ENCODE peak calls at places on chromosomes 2 and 18, in seven cellular contexts. V, R, A, C, L, O and Z are unnamed samples.

GRCh38 chr2:137096693-137097092 is 331.3 kb downstream of the THSD7B start:
- DNase-seq in V (no peak), R (no peak), A (no peak), C (no peak), L (no peak), O (no peak), Z (no peak)

GRCh38 chr2:202135111-202135874 is 62.2 kb downstream of the KIAA2012 start:
- DNase-seq in V (no peak), R (no peak), A (peak), C (no peak), L (peak), O (no peak), Z (no peak)

GRCh38 chr2:218788529-218789237 is 6.7 kb downstream of the CYP27A1 start:
- DNase-seq in V (no peak), R (no peak), A (no peak), C (no peak), L (no peak), O (no peak), Z (no peak)

GRCh38 chr18:23752796-23753195 is 63.5 kb downstream of the LAMA3 start:
- DNase-seq in V (no peak), R (no peak), A (no peak), C (no peak), L (no peak), O (no peak), Z (no peak)

GRCh38 chr2:203824057-203824456 is 43.5 kb upstream of the CTLA4 start:
- DNase-seq in V (no peak), R (peak), A (no peak), C (no peak), L (no peak), O (no peak), Z (no peak)

GRCh38 chr2:171923206-171923605 is 945 bp downstream of the HAT1 start:
- DNase-seq in V (no peak), R (no peak), A (no peak), C (peak), L (peak), O (peak), Z (no peak)

GRCh38 chr2:38622210-38622609 is 19.5 kb upstream of the HNRNPLL start:
- DNase-seq in V (no peak), R (no peak), A (no peak), C (peak), L (no peak), O (peak), Z (no peak)

GRCh38 chr18:24539866-24540604 is 79.6 kb downstream of the HRH4 start:
- DNase-seq in V (no peak), R (no peak), A (no peak), C (no peak), L (no peak), O (no peak), Z (no peak)

GRCh38 chr2:149858916-149859634 is 271.5 kb upstream of the MMADHC start:
- DNase-seq in V (no peak), R (no peak), A (no peak), C (peak), L (peak), O (peak), Z (no peak)

GRCh38 chr18:6731197-6731596 is 1.7 kb downstream of the ARHGAP28 start:
- DNase-seq in V (no peak), R (no peak), A (no peak), C (no peak), L (peak), O (no peak), Z (no peak)

GRCh38 chr2:143431316-143431715 is 302.1 kb downstream of the ARHGAP15 start:
- DNase-seq in V (no peak), R (no peak), A (no peak), C (no peak), L (no peak), O (no peak), Z (no peak)

GRCh38 chr2:162748566-162749215 is 89.9 kb downstream of the KCNH7 start:
- DNase-seq in V (no peak), R (no peak), A (no peak), C (no peak), L (no peak), O (no peak), Z (no peak)

GRCh38 chr2:54704238-54704637 is 19.2 kb upstream of the EML6 start:
- DNase-seq in V (no peak), R (no peak), A (no peak), C (no peak), L (no peak), O (no peak), Z (no peak)

GRCh38 chr18:77124452-77124922 is 8.1 kb downstream of the MBP start:
- DNase-seq in V (no peak), R (peak), A (no peak), C (peak), L (no peak), O (peak), Z (no peak)

GRCh38 chr2:44942304-44943030 is 965 bp downstream of the SIX3 start:
- DNase-seq in V (no peak), R (peak), A (no peak), C (peak), L (no peak), O (no peak), Z (no peak)

GRCh38 chr18:44536041-44536440 is 144.6 kb upstream of the SETBP1 start:
- DNase-seq in V (no peak), R (no peak), A (peak), C (no peak), L (peak), O (no peak), Z (no peak)

GRCh38 chr2:215826838-215827441 is 186.4 kb downstream of the MREG start:
- DNase-seq in V (no peak), R (no peak), A (no peak), C (no peak), L (no peak), O (no peak), Z (no peak)

GRCh38 chr2:71749671-71750101 is 296.3 kb downstream of the DYSF start:
- DNase-seq in V (no peak), R (no peak), A (peak), C (no peak), L (peak), O (no peak), Z (no peak)

GRCh38 chr18:12253027-12253426 is 1.1 kb upstream of the CIDEA start:
- DNase-seq in V (no peak), R (no peak), A (no peak), C (no peak), L (no peak), O (no peak), Z (no peak)

GRCh38 chr2:24273598-24273997 is 86.7 kb downstream of the ITSN2 start:
- DNase-seq in V (no peak), R (no peak), A (no peak), C (no peak), L (no peak), O (no peak), Z (no peak)

GRCh38 chr2:16890081-16890480 is 224.4 kb upstream of the CYRIA start:
- DNase-seq in V (no peak), R (no peak), A (no peak), C (no peak), L (no peak), O (no peak), Z (no peak)

GRCh38 chr2:207408086-207408794 is 121.5 kb upstream of the CREB1 start:
- DNase-seq in V (no peak), R (no peak), A (no peak), C (no peak), L (no peak), O (no peak), Z (no peak)

GRCh38 chr18:36706313-36706881 is 122.4 kb downstream of the TPGS2 start:
- DNase-seq in V (no peak), R (no peak), A (no peak), C (no peak), L (no peak), O (no peak), Z (no peak)

GRCh38 chr18:27181726-27182125 is 3.4 kb downstream of the CHST9 start:
- DNase-seq in V (no peak), R (no peak), A (no peak), C (no peak), L (no peak), O (no peak), Z (no peak)

GRCh38 chr2:64259301-64259700 is 115.1 kb upstream of the PELI1 start:
- DNase-seq in V (no peak), R (no peak), A (no peak), C (no peak), L (no peak), O (no peak), Z (no peak)

GRCh38 chr18:48194787-48195186 is 214.4 kb downstream of the ZBTB7C start:
- DNase-seq in V (no peak), R (no peak), A (no peak), C (no peak), L (no peak), O (no peak), Z (no peak)